ENCODE peak calls at places on chromosomes 16 and 17, in four cellular contexts. H is GM12878, D is K562, Z is HepG2. W is an unnamed sample.
A peak's percentile ranks its signal among the peaks of the same experiment; 100 is the strongest.

GRCh38 chr17:66135896-66136295 is 56.0 kb downstream of the CEP112 start:
- DNase-seq in D (no peak), H (no peak), Z (no peak), W (no peak)

GRCh38 chr17:61399131-61400057 is at the start of gene TBX2:
- DNase-seq in Z (peak; percentile 80), D (no peak), H (no peak), W (peak; percentile 64)

GRCh38 chr16:50371936-50372595 is 3.3 kb upstream of the BRD7 start:
- DNase-seq in Z (peak; percentile 61), H (no peak), D (no peak), W (peak; percentile 57)

GRCh38 chr17:60300949-60301348 is 91.0 kb downstream of the USP32 start:
- DNase-seq in D (no peak), Z (no peak), H (no peak), W (no peak)

GRCh38 chr17:76722279-76722678 is 4.1 kb downstream of the JMJD6 start:
- DNase-seq in D (no peak), Z (no peak), H (no peak), W (no peak)

GRCh38 chr16:4988647-4989046 is 30.5 kb downstream of the SEC14L5 start:
- DNase-seq in H (no peak), D (no peak), Z (no peak), W (no peak)

GRCh38 chr16:84864266-84864955 is 44.6 kb downstream of the CRISPLD2 start:
- DNase-seq in D (no peak), Z (no peak), H (no peak), W (no peak)

GRCh38 chr16:50071075-50071671 is 5.4 kb downstream of the HEATR3 start:
- DNase-seq in H (no peak), D (peak; percentile 50), Z (no peak), W (no peak)

GRCh38 chr17:3529817-3530741 is 27.5 kb downstream of the TRPV3 start:
- DNase-seq in Z (peak; percentile 87), H (no peak), D (no peak), W (peak; percentile 50)

GRCh38 chr17:80832266-80832676 is 159.4 kb upstream of the CHMP6 start:
- DNase-seq in Z (no peak), H (no peak), D (peak; percentile 58), W (peak; percentile 41)

GRCh38 chr17:58231644-58232043 is 6.7 kb upstream of the LPO start:
- DNase-seq in Z (no peak), D (no peak), H (no peak), W (no peak)

GRCh38 chr17:5971969-5972368 is 98.2 kb upstream of the WSCD1 start:
- DNase-seq in Z (peak; percentile 29), H (no peak), D (no peak), W (no peak)

GRCh38 chr16:177981-178676 is 1.6 kb downstream of the HBA1 start:
- DNase-seq in H (no peak), Z (no peak), D (no peak), W (no peak)

GRCh38 chr16:48282636-48283263 is 35.4 kb upstream of the ABCC11 start:
- DNase-seq in Z (no peak), D (no peak), H (no peak), W (no peak)

GRCh38 chr17:54992797-54993639 is 24.5 kb downstream of the STXBP4 start:
- DNase-seq in H (no peak), Z (peak; percentile 65), D (peak; percentile 35), W (no peak)

GRCh38 chr16:25413962-25414361 is 156.3 kb upstream of the ZKSCAN2 start:
- DNase-seq in D (no peak), H (no peak), Z (no peak), W (no peak)

GRCh38 chr17:32266389-32267269 is 997 bp downstream of the RHBDL3 start:
- DNase-seq in Z (no peak), H (no peak), D (peak; percentile 54), W (peak; percentile 72)

GRCh38 chr16:56789360-56789759 is 59.4 kb downstream of the NUP93 start:
- DNase-seq in Z (peak; percentile 69), D (peak; percentile 14), H (no peak), W (no peak)

GRCh38 chr16:10519929-10520868 is 60.2 kb downstream of the EMP2 start:
- DNase-seq in H (no peak), D (no peak), Z (peak; percentile 98), W (no peak)

GRCh38 chr17:46125831-46126230 is 67.4 kb downstream of the KANSL1 start:
- DNase-seq in H (no peak), Z (no peak), D (no peak), W (no peak)

GRCh38 chr16:78448658-78449327 is 349.3 kb downstream of the WWOX start:
- DNase-seq in H (no peak), D (no peak), Z (no peak), W (no peak)

GRCh38 chr16:66580605-66581209 is 1.4 kb downstream of the CMTM2 start:
- DNase-seq in Z (peak; percentile 16), D (no peak), H (no peak), W (no peak)

GRCh38 chr17:34299918-34300600 is 14.5 kb downstream of the CCL11 start:
- DNase-seq in D (no peak), Z (no peak), H (no peak), W (no peak)

GRCh38 chr17:33057564-33057963 is 65.9 kb downstream of the SPACA3 start:
- DNase-seq in H (no peak), D (no peak), Z (no peak), W (no peak)

GRCh38 chr16:23712976-23713375 is at the start of gene ERN2:
- DNase-seq in Z (no peak), H (no peak), D (peak; percentile 37), W (peak; percentile 73)

GRCh38 chr17:21177401-21177800 is 36.6 kb downstream of the TMEM11 start:
- DNase-seq in H (no peak), D (no peak), Z (no peak), W (no peak)

GRCh38 chr16:68090526-68090925 is 5.4 kb downstream of the NFATC3 start:
- DNase-seq in H (no peak), Z (no peak), D (no peak), W (no peak)

GRCh38 chr17:49515196-49515770 is 20.2 kb downstream of the NGFR start:
- DNase-seq in D (peak; percentile 78), Z (peak; percentile 79), H (peak; percentile 55), W (peak; percentile 73)

GRCh38 chr16:78163772-78164391 is 64.4 kb downstream of the WWOX start:
- DNase-seq in Z (no peak), D (no peak), H (no peak), W (no peak)

GRCh38 chr16:35492225-35492624 is 2032.8 kb downstream of the TP53TG3F start:
- DNase-seq in D (no peak), Z (no peak), H (no peak), W (no peak)

GRCh38 chr16:89344846-89345577 is 127.5 kb downstream of the ZNF778 start:
- DNase-seq in Z (no peak), D (no peak), H (no peak), W (no peak)
- TF ChIP-seq MAX in Z (no peak), D (peak; percentile 12), H (no peak), W (no peak)

DNA sequence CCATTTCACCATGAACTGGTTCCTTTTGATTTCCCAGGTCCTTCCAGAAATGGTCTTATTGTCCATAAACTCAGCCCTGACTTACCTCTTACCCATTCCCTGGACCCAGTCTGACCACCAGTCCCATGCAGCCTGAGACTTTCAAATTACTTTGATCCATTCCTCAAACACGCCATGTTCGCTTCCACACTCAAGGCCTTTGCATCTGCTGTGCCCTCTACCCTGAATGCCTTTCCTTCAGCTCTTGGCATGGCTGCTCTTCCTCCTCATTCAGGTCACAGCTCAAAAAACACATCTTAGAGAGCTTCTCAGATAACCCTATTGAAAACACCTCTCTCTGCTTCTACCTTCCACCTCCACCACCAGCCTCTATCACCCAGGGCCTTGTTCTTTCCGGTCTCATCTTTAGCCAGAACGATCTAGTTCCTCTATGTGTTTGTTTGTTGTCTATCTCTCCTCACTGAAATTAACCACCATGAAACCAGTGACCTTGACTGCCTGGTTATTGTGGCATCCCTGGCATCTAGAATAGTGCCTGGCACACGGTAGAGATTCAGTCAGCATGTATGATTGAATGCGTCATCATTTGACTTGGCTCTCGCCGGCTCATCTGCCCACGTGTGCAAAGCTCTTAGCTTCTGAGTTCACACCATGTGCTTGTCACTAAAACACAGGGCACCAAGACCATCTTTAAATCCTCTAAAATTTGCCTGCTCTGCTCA is 12.8 kb downstream of the CRYM start:
- DNase-seq in Z (no peak), D (no peak), H (no peak), W (no peak)
- TF ChIP-seq TCF7 in Z (no peak), D (no peak), H (no peak), W (no peak)

DNA sequence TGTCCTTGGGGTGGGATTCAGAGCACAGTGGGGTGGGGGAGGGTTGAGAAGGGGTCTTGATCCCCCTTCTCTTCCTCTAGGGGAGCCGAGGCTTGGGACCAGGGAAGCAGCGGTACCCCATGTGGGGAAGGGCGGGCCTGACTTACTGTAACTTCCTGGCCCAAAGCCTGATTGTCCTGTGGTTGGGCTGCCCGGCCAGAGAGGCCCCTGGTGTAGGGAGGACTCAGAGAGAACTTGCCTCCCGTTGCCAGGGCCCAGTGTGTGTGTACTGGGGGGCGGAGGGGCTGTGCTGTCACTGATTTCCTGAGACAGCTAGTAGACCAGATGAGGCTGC is 16.8 kb downstream of the SOCS3 start:
- DNase-seq in D (no peak), Z (no peak), H (no peak), W (no peak)
- TF ChIP-seq MAX in D (no peak), Z (no peak), H (no peak), W (no peak)

DNA sequence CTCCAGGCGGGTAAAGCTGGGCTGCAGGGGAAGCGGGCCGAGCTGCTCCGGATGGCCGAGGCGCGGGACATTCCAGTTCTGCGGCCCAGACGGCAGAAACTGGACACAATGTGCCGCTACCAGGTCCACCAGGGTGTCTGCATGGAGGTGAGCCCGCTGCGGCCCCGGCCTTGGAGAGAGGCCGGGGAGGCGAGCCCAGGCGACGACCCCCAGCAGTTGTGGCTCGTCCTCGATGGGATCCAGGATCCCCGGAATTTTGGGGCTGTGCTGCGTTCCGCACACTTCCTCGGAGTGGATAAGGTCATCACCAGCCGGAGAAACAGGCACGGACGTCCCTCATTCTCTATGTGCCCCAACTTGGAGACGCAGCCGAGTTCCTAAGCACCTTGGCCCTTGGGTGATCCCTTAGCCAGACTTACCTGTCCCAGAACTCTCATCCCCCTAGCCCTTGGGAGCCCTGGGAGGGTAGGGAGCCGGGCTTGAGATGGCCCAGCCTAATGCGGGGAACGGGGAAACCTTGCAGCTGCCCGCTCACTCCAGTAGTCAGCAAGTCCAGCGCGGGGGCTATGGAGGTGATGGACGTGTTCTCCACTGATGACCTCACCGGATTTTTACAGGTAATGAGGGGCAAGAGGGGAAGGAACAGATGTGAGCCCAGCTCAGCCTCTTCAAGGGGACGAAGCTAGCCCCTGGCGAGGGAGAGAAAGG is 801 bp downstream of the MRM1 start:
- DNase-seq in Z (no peak), H (no peak), D (no peak), W (no peak)
- TF ChIP-seq TCF7 in Z (no peak), H (no peak), D (no peak), W (no peak)

GRCh38 chr17:29825604-29826003 is 104.4 kb downstream of the SSH2 start:
- DNase-seq in D (no peak), H (no peak), Z (peak; percentile 31), W (no peak)

GRCh38 chr17:29826045-29826692 is 103.9 kb downstream of the SSH2 start:
- DNase-seq in D (no peak), H (no peak), Z (no peak), W (no peak)

GRCh38 chr17:29828676-29829291 is 101.2 kb downstream of the SSH2 start:
- DNase-seq in H (no peak), D (no peak), Z (no peak), W (no peak)

GRCh38 chr17:29827179-29827578 is 102.8 kb downstream of the SSH2 start:
- DNase-seq in H (no peak), D (no peak), Z (no peak), W (no peak)
- TF ChIP-seq MAX in H (no peak), D (no peak), Z (no peak), W (no peak)